ENCODE peak calls at places on chromosomes 11 and 22, in seven cellular contexts. Y is midbrain, O is head of caudate nucleus, F is renal cortical epithelial cell, U is HTR-8/SVneo, D is frontal cortex, P is iris pigment epithelial cell. N is an unnamed sample.

GRCh38 chr11:5808500-5809121 is at the start of gene OR52N2:
- DNase-seq in F (peak), Y (peak), D (no peak), O (peak), P (peak), U (peak), N (peak)

GRCh38 chr11:120241277-120241676 is 1.3 kb downstream of the POU2F3 start:
- DNase-seq in P (no peak), Y (no peak), O (no peak), F (no peak), U (no peak), D (no peak), N (no peak)

GRCh38 chr11:9760180-9760550 is 96.3 kb downstream of the SWAP70 start:
- DNase-seq in P (peak), O (peak), Y (peak), U (no peak), F (peak), D (peak), N (no peak)

GRCh38 chr11:6480299-6480914 is 724 bp downstream of the ARFIP2 start:
- DNase-seq in D (no peak), O (no peak), Y (no peak), U (no peak), F (no peak), P (no peak), N (no peak)

GRCh38 chr11:37916331-37916730 is 1318.3 kb upstream of the RAG2 start:
- DNase-seq in O (no peak), U (no peak), D (no peak), Y (no peak), P (peak), F (no peak), N (no peak)

GRCh38 chr11:73230931-73231330 is 12.8 kb downstream of the P2RY2 start:
- DNase-seq in Y (no peak), F (no peak), O (no peak), P (no peak), U (no peak), D (no peak), N (no peak)

GRCh38 chr11:8019671-8020597 is 32.8 kb downstream of the EIF3F start:
- DNase-seq in O (peak), D (peak), P (peak), U (peak), F (no peak), Y (peak), N (no peak)

GRCh38 chr22:18998998-18999397 is 62.9 kb upstream of the PRODH start:
- DNase-seq in Y (no peak), U (no peak), O (no peak), P (no peak), D (no peak), F (no peak), N (no peak)

GRCh38 chr22:44442186-44442465 is 55.9 kb downstream of the RTL6 start:
- DNase-seq in Y (no peak), U (no peak), D (no peak), O (no peak), P (no peak), F (no peak), N (no peak)

GRCh38 chr22:48737461-48738203 is 1090.0 kb downstream of the BRD1 start:
- DNase-seq in P (no peak), U (no peak), O (no peak), D (no peak), Y (no peak), F (no peak), N (no peak)

GRCh38 chr11:118813551-118813950 is 22.6 kb upstream of the DDX6 start:
- DNase-seq in F (no peak), D (no peak), P (no peak), Y (no peak), O (no peak), U (no peak), N (no peak)

GRCh38 chr22:24803064-24803542 is 2.9 kb upstream of the SGSM1 start:
- DNase-seq in F (peak), Y (peak), P (peak), D (no peak), U (peak), O (peak), N (peak)

GRCh38 chr11:120675171-120675570 is 163.6 kb downstream of the GRIK4 start:
- DNase-seq in F (peak), U (no peak), Y (no peak), P (no peak), O (no peak), D (no peak), N (no peak)

GRCh38 chr11:129595043-129595962 is 219.7 kb downstream of the BARX2 start:
- DNase-seq in Y (no peak), O (peak), P (no peak), U (no peak), F (no peak), D (no peak), N (no peak)

GRCh38 chr22:38872831-38873248 is 824 bp upstream of the CBX6 start:
- DNase-seq in D (no peak), F (no peak), O (peak), U (no peak), P (peak), Y (peak), N (no peak)

GRCh38 chr11:128725630-128726461 is 32.0 kb downstream of the FLI1 start:
- DNase-seq in U (no peak), O (no peak), D (no peak), Y (peak), P (peak), F (peak), N (no peak)

GRCh38 chr22:45335021-45335818 is 25.5 kb downstream of the FAM118A start:
- DNase-seq in Y (no peak), D (no peak), P (no peak), U (no peak), F (no peak), O (peak), N (no peak)

GRCh38 chr11:72483412-72484186 is 49.3 kb upstream of the CLPB start:
- DNase-seq in U (peak), P (peak), Y (no peak), F (peak), D (no peak), O (no peak), N (peak)

GRCh38 chr11:95456704-95457491 is 225.9 kb upstream of the SESN3 start:
- DNase-seq in Y (no peak), D (no peak), P (peak), U (no peak), F (no peak), O (no peak), N (no peak)

GRCh38 chr11:43579171-43579918 is 101.2 kb upstream of the HSD17B12 start:
- DNase-seq in O (no peak), F (no peak), P (peak), D (no peak), Y (no peak), U (peak), N (no peak)

GRCh38 chr11:84969103-84969502 is 658.0 kb downstream of the DLG2 start:
- DNase-seq in U (no peak), F (no peak), Y (no peak), O (no peak), P (peak), D (no peak), N (no peak)

GRCh38 chr11:132792341-132793140 is 739.8 kb downstream of the OPCML start:
- DNase-seq in U (no peak), D (no peak), P (no peak), O (no peak), Y (no peak), F (no peak), N (no peak)

GRCh38 chr22:38852522-38852921 is 8.7 kb upstream of the NPTXR start:
- DNase-seq in O (no peak), U (no peak), F (no peak), Y (no peak), P (no peak), D (no peak), N (no peak)

GRCh38 chr11:110069158-110069737 is 23.9 kb upstream of the ZC3H12C start:
- DNase-seq in Y (peak), F (peak), U (peak), O (peak), D (no peak), P (peak), N (no peak)

GRCh38 chr11:42536961-42537360 is 774.8 kb upstream of the API5 start:
- DNase-seq in Y (no peak), P (no peak), D (no peak), F (no peak), U (no peak), O (no peak), N (no peak)

GRCh38 chr11:109734602-109735001 is 312.6 kb downstream of the C11orf87 start:
- DNase-seq in D (no peak), P (no peak), U (peak), O (no peak), Y (no peak), F (no peak), N (no peak)

GRCh38 chr22:26851125-26851524 is 193.7 kb downstream of the MIAT start:
- DNase-seq in D (no peak), Y (no peak), U (no peak), O (no peak), P (no peak), F (no peak), N (no peak)

GRCh38 chr22:42644422-42645340 is 4.3 kb upstream of the ATP5MGL start:
- DNase-seq in Y (no peak), U (no peak), D (peak), F (no peak), P (peak), O (peak), N (no peak)

GRCh38 chr22:41914611-41915034 is 251 bp downstream of the SHISA8 start:
- DNase-seq in F (no peak), Y (no peak), O (no peak), P (no peak), U (no peak), D (peak), N (no peak)

N was measured in Panc1.